ENCODE peak calls at places on chromosomes 11 and 22, in nine cellular contexts. One of them, this sample, is unnamed.
A peak's percentile ranks its signal among the peaks of the same experiment; 100 is the strongest.

GRCh38 chr22:24580276-24580675 is 12.6 kb downstream of the LRRC75B start:
- DNase-seq in left colon: no peak
- DNase-seq in glutamatergic neuron: no peak
- DNase-seq in CD4-positive, alpha-beta memory T cell: no peak
- DNase-seq in fibroblast of the conjunctiva: peak; percentile 45
- DNase-seq in neural progenitor cell: no peak
- DNase-seq in EH: peak; percentile 79
- DNase-seq in astrocyte of the spinal cord: peak; percentile 7
- DNase-seq in HFF-Myc: peak; percentile 41
- DNase-seq in this sample: no peak

GRCh38 chr22:32967285-32968101 is 90.7 kb downstream of the SYN3 start:
- DNase-seq in left colon: no peak
- DNase-seq in glutamatergic neuron: no peak
- DNase-seq in CD4-positive, alpha-beta memory T cell: no peak
- DNase-seq in fibroblast of the conjunctiva: no peak
- DNase-seq in neural progenitor cell: no peak
- DNase-seq in EH: no peak
- DNase-seq in astrocyte of the spinal cord: no peak
- DNase-seq in HFF-Myc: no peak
- DNase-seq in this sample: no peak

GRCh38 chr11:62850911-62851806 is 11.8 kb upstream of the WDR74 start:
- DNase-seq in left colon: no peak
- DNase-seq in glutamatergic neuron: no peak
- DNase-seq in CD4-positive, alpha-beta memory T cell: no peak
- DNase-seq in fibroblast of the conjunctiva: no peak
- DNase-seq in neural progenitor cell: peak; percentile 45
- DNase-seq in EH: no peak
- DNase-seq in astrocyte of the spinal cord: no peak
- DNase-seq in HFF-Myc: no peak
- DNase-seq in this sample: peak; percentile 66

GRCh38 chr11:110582728-110583432 is 129.4 kb downstream of the ARHGAP20 start:
- DNase-seq in left colon: no peak
- DNase-seq in glutamatergic neuron: no peak
- DNase-seq in CD4-positive, alpha-beta memory T cell: no peak
- DNase-seq in fibroblast of the conjunctiva: no peak
- DNase-seq in neural progenitor cell: no peak
- DNase-seq in EH: no peak
- DNase-seq in astrocyte of the spinal cord: no peak
- DNase-seq in HFF-Myc: no peak
- DNase-seq in this sample: no peak

GRCh38 chr11:71338806-71339177 is 86.4 kb upstream of the SHANK2 start:
- DNase-seq in left colon: no peak
- DNase-seq in glutamatergic neuron: no peak
- DNase-seq in CD4-positive, alpha-beta memory T cell: no peak
- DNase-seq in fibroblast of the conjunctiva: no peak
- DNase-seq in neural progenitor cell: no peak
- DNase-seq in EH: no peak
- DNase-seq in astrocyte of the spinal cord: no peak
- DNase-seq in HFF-Myc: no peak
- DNase-seq in this sample: no peak

GRCh38 chr22:31036671-31037550 is 44.2 kb upstream of the SMTN start:
- DNase-seq in left colon: peak; percentile 40
- DNase-seq in glutamatergic neuron: no peak
- DNase-seq in CD4-positive, alpha-beta memory T cell: no peak
- DNase-seq in fibroblast of the conjunctiva: peak; percentile 42
- DNase-seq in neural progenitor cell: no peak
- DNase-seq in EH: peak; percentile 96
- DNase-seq in astrocyte of the spinal cord: no peak
- DNase-seq in HFF-Myc: peak; percentile 41
- DNase-seq in this sample: no peak

GRCh38 chr11:34223021-34223813 is 117.8 kb downstream of the NAT10 start:
- DNase-seq in left colon: peak; percentile 83
- DNase-seq in glutamatergic neuron: no peak
- DNase-seq in CD4-positive, alpha-beta memory T cell: no peak
- DNase-seq in fibroblast of the conjunctiva: peak; percentile 30
- DNase-seq in neural progenitor cell: peak; percentile 30
- DNase-seq in EH: peak; percentile 90
- DNase-seq in astrocyte of the spinal cord: peak; percentile 72
- DNase-seq in HFF-Myc: no peak
- DNase-seq in this sample: no peak

GRCh38 chr22:45441158-45441557 is 27.7 kb downstream of the RIBC2 start:
- DNase-seq in left colon: no peak
- DNase-seq in glutamatergic neuron: peak; percentile 71
- DNase-seq in CD4-positive, alpha-beta memory T cell: no peak
- DNase-seq in fibroblast of the conjunctiva: peak; percentile 63
- DNase-seq in neural progenitor cell: peak; percentile 73
- DNase-seq in EH: peak; percentile 77
- DNase-seq in astrocyte of the spinal cord: peak; percentile 64
- DNase-seq in HFF-Myc: peak; percentile 71
- DNase-seq in this sample: peak; percentile 58

GRCh38 chr11:3120071-3120792 is 44.9 kb downstream of the OSBPL5 start:
- DNase-seq in left colon: peak; percentile 22
- DNase-seq in glutamatergic neuron: no peak
- DNase-seq in CD4-positive, alpha-beta memory T cell: no peak
- DNase-seq in fibroblast of the conjunctiva: no peak
- DNase-seq in neural progenitor cell: no peak
- DNase-seq in EH: no peak
- DNase-seq in astrocyte of the spinal cord: no peak
- DNase-seq in HFF-Myc: no peak
- DNase-seq in this sample: no peak

GRCh38 chr11:88363566-88364169 is 26.1 kb upstream of the CTSC start:
- DNase-seq in left colon: no peak
- DNase-seq in glutamatergic neuron: no peak
- DNase-seq in CD4-positive, alpha-beta memory T cell: no peak
- DNase-seq in fibroblast of the conjunctiva: no peak
- DNase-seq in neural progenitor cell: no peak
- DNase-seq in EH: peak; percentile 55
- DNase-seq in astrocyte of the spinal cord: peak; percentile 22
- DNase-seq in HFF-Myc: no peak
- DNase-seq in this sample: peak; percentile 24

GRCh38 chr11:20367313-20367948 is 3.9 kb downstream of the HTATIP2 start:
- DNase-seq in left colon: no peak
- DNase-seq in glutamatergic neuron: no peak
- DNase-seq in CD4-positive, alpha-beta memory T cell: peak; percentile 51
- DNase-seq in fibroblast of the conjunctiva: peak; percentile 65
- DNase-seq in neural progenitor cell: no peak
- DNase-seq in EH: peak; percentile 92
- DNase-seq in astrocyte of the spinal cord: peak; percentile 93
- DNase-seq in HFF-Myc: peak; percentile 66
- DNase-seq in this sample: no peak

GRCh38 chr22:35987487-35987886 is 41.1 kb downstream of the RBFOX2 start:
- DNase-seq in left colon: no peak
- DNase-seq in glutamatergic neuron: peak; percentile 63
- DNase-seq in CD4-positive, alpha-beta memory T cell: no peak
- DNase-seq in fibroblast of the conjunctiva: no peak
- DNase-seq in neural progenitor cell: no peak
- DNase-seq in EH: no peak
- DNase-seq in astrocyte of the spinal cord: no peak
- DNase-seq in HFF-Myc: no peak
- DNase-seq in this sample: no peak

GRCh38 chr22:49929553-49929979 is 11.1 kb downstream of the CRELD2 start:
- DNase-seq in left colon: peak; percentile 51
- DNase-seq in glutamatergic neuron: peak; percentile 85
- DNase-seq in CD4-positive, alpha-beta memory T cell: no peak
- DNase-seq in fibroblast of the conjunctiva: no peak
- DNase-seq in neural progenitor cell: peak; percentile 88
- DNase-seq in EH: peak; percentile 41
- DNase-seq in astrocyte of the spinal cord: no peak
- DNase-seq in HFF-Myc: no peak
- DNase-seq in this sample: peak; percentile 75

GRCh38 chr11:71386232-71386631 is 62.0 kb downstream of the DHCR7 start:
- DNase-seq in left colon: no peak
- DNase-seq in glutamatergic neuron: no peak
- DNase-seq in CD4-positive, alpha-beta memory T cell: no peak
- DNase-seq in fibroblast of the conjunctiva: no peak
- DNase-seq in neural progenitor cell: no peak
- DNase-seq in EH: no peak
- DNase-seq in astrocyte of the spinal cord: no peak
- DNase-seq in HFF-Myc: no peak
- DNase-seq in this sample: no peak

GRCh38 chr11:92662580-92662979 is 306.9 kb upstream of the MTNR1B start:
- DNase-seq in left colon: no peak
- DNase-seq in glutamatergic neuron: no peak
- DNase-seq in CD4-positive, alpha-beta memory T cell: no peak
- DNase-seq in fibroblast of the conjunctiva: no peak
- DNase-seq in neural progenitor cell: no peak
- DNase-seq in EH: peak; percentile 20
- DNase-seq in astrocyte of the spinal cord: no peak
- DNase-seq in HFF-Myc: no peak
- DNase-seq in this sample: no peak

GRCh38 chr11:120172054-120172881 is 34.4 kb upstream of the TRIM29 start:
- DNase-seq in left colon: peak; percentile 66
- DNase-seq in glutamatergic neuron: peak; percentile 77
- DNase-seq in CD4-positive, alpha-beta memory T cell: no peak
- DNase-seq in fibroblast of the conjunctiva: no peak
- DNase-seq in neural progenitor cell: peak; percentile 91
- DNase-seq in EH: peak; percentile 72
- DNase-seq in astrocyte of the spinal cord: peak; percentile 40
- DNase-seq in HFF-Myc: no peak
- DNase-seq in this sample: peak; percentile 55

GRCh38 chr11:27354359-27354965 is 8.6 kb downstream of the CCDC34 start:
- DNase-seq in left colon: no peak
- DNase-seq in glutamatergic neuron: no peak
- DNase-seq in CD4-positive, alpha-beta memory T cell: no peak
- DNase-seq in fibroblast of the conjunctiva: no peak
- DNase-seq in neural progenitor cell: no peak
- DNase-seq in EH: no peak
- DNase-seq in astrocyte of the spinal cord: no peak
- DNase-seq in HFF-Myc: no peak
- DNase-seq in this sample: no peak

GRCh38 chr11:123665321-123665720 is 10.9 kb upstream of the SCN3B start:
- DNase-seq in left colon: no peak
- DNase-seq in glutamatergic neuron: no peak
- DNase-seq in CD4-positive, alpha-beta memory T cell: no peak
- DNase-seq in fibroblast of the conjunctiva: no peak
- DNase-seq in neural progenitor cell: no peak
- DNase-seq in EH: no peak
- DNase-seq in astrocyte of the spinal cord: no peak
- DNase-seq in HFF-Myc: no peak
- DNase-seq in this sample: no peak

GRCh38 chr11:15108592-15109130 is 6.1 kb upstream of the INSC start:
- DNase-seq in left colon: no peak
- DNase-seq in glutamatergic neuron: no peak
- DNase-seq in CD4-positive, alpha-beta memory T cell: no peak
- DNase-seq in fibroblast of the conjunctiva: no peak
- DNase-seq in neural progenitor cell: no peak
- DNase-seq in EH: no peak
- DNase-seq in astrocyte of the spinal cord: no peak
- DNase-seq in HFF-Myc: no peak
- DNase-seq in this sample: no peak

GRCh38 chr11:79108851-79109250 is 332.0 kb downstream of the TENM4 start:
- DNase-seq in left colon: no peak
- DNase-seq in glutamatergic neuron: no peak
- DNase-seq in CD4-positive, alpha-beta memory T cell: no peak
- DNase-seq in fibroblast of the conjunctiva: no peak
- DNase-seq in neural progenitor cell: no peak
- DNase-seq in EH: peak; percentile 29
- DNase-seq in astrocyte of the spinal cord: peak; percentile 42
- DNase-seq in HFF-Myc: no peak
- DNase-seq in this sample: no peak

GRCh38 chr22:50302041-50302541 is 5.4 kb downstream of the PLXNB2 start:
- DNase-seq in left colon: peak; percentile 74
- DNase-seq in glutamatergic neuron: no peak
- DNase-seq in CD4-positive, alpha-beta memory T cell: no peak
- DNase-seq in fibroblast of the conjunctiva: no peak
- DNase-seq in neural progenitor cell: no peak
- DNase-seq in EH: peak; percentile 48
- DNase-seq in astrocyte of the spinal cord: no peak
- DNase-seq in HFF-Myc: no peak
- DNase-seq in this sample: no peak

GRCh38 chr11:34136420-34136819 is 31.0 kb downstream of the NAT10 start:
- DNase-seq in left colon: no peak
- DNase-seq in glutamatergic neuron: no peak
- DNase-seq in CD4-positive, alpha-beta memory T cell: no peak
- DNase-seq in fibroblast of the conjunctiva: no peak
- DNase-seq in neural progenitor cell: no peak
- DNase-seq in EH: no peak
- DNase-seq in astrocyte of the spinal cord: no peak
- DNase-seq in HFF-Myc: no peak
- DNase-seq in this sample: no peak

GRCh38 chr11:70712471-70712870 is 314.1 kb downstream of the CTTN start:
- DNase-seq in left colon: peak; percentile 49
- DNase-seq in glutamatergic neuron: no peak
- DNase-seq in CD4-positive, alpha-beta memory T cell: no peak
- DNase-seq in fibroblast of the conjunctiva: no peak
- DNase-seq in neural progenitor cell: peak; percentile 40
- DNase-seq in EH: no peak
- DNase-seq in astrocyte of the spinal cord: no peak
- DNase-seq in HFF-Myc: no peak
- DNase-seq in this sample: no peak

GRCh38 chr11:79431535-79431934 is 9.3 kb downstream of the TENM4 start:
- DNase-seq in left colon: no peak
- DNase-seq in glutamatergic neuron: no peak
- DNase-seq in CD4-positive, alpha-beta memory T cell: no peak
- DNase-seq in fibroblast of the conjunctiva: no peak
- DNase-seq in neural progenitor cell: no peak
- DNase-seq in EH: peak; percentile 20
- DNase-seq in astrocyte of the spinal cord: peak; percentile 59
- DNase-seq in HFF-Myc: no peak
- DNase-seq in this sample: no peak

GRCh38 chr11:2086239-2087040 is 52.7 kb downstream of the IGF2 start:
- DNase-seq in left colon: peak; percentile 5
- DNase-seq in glutamatergic neuron: no peak
- DNase-seq in CD4-positive, alpha-beta memory T cell: no peak
- DNase-seq in fibroblast of the conjunctiva: no peak
- DNase-seq in neural progenitor cell: no peak
- DNase-seq in EH: no peak
- DNase-seq in astrocyte of the spinal cord: no peak
- DNase-seq in HFF-Myc: no peak
- DNase-seq in this sample: no peak

GRCh38 chr22:29205598-29206371 is at the start of gene EMID1:
- DNase-seq in left colon: no peak
- DNase-seq in glutamatergic neuron: peak; percentile 69
- DNase-seq in CD4-positive, alpha-beta memory T cell: no peak
- DNase-seq in fibroblast of the conjunctiva: no peak
- DNase-seq in neural progenitor cell: peak; percentile 79
- DNase-seq in EH: peak; percentile 24
- DNase-seq in astrocyte of the spinal cord: no peak
- DNase-seq in HFF-Myc: no peak
- DNase-seq in this sample: peak; percentile 53

GRCh38 chr11:67300256-67300755 is 3.0 kb upstream of the SSH3 start:
- DNase-seq in left colon: peak; percentile 23
- DNase-seq in glutamatergic neuron: no peak
- DNase-seq in CD4-positive, alpha-beta memory T cell: no peak
- DNase-seq in fibroblast of the conjunctiva: no peak
- DNase-seq in neural progenitor cell: no peak
- DNase-seq in EH: no peak
- DNase-seq in astrocyte of the spinal cord: no peak
- DNase-seq in HFF-Myc: no peak
- DNase-seq in this sample: no peak

GRCh38 chr11:2807276-2807681 is 78.3 kb downstream of the CDKN1C start:
- DNase-seq in left colon: peak; percentile 73
- DNase-seq in glutamatergic neuron: peak; percentile 28
- DNase-seq in CD4-positive, alpha-beta memory T cell: no peak
- DNase-seq in fibroblast of the conjunctiva: no peak
- DNase-seq in neural progenitor cell: no peak
- DNase-seq in EH: no peak
- DNase-seq in astrocyte of the spinal cord: peak; percentile 15
- DNase-seq in HFF-Myc: no peak
- DNase-seq in this sample: no peak

GRCh38 chr11:6931146-6931713 is 5.0 kb downstream of the ZNF215 start:
- DNase-seq in left colon: no peak
- DNase-seq in glutamatergic neuron: no peak
- DNase-seq in CD4-positive, alpha-beta memory T cell: no peak
- DNase-seq in fibroblast of the conjunctiva: peak; percentile 31
- DNase-seq in neural progenitor cell: no peak
- DNase-seq in EH: no peak
- DNase-seq in astrocyte of the spinal cord: no peak
- DNase-seq in HFF-Myc: no peak
- DNase-seq in this sample: no peak

GRCh38 chr22:17726561-17727243 is 47.6 kb downstream of the BID start:
- DNase-seq in left colon: no peak
- DNase-seq in glutamatergic neuron: no peak
- DNase-seq in CD4-positive, alpha-beta memory T cell: no peak
- DNase-seq in fibroblast of the conjunctiva: no peak
- DNase-seq in neural progenitor cell: no peak
- DNase-seq in EH: peak; percentile 92
- DNase-seq in astrocyte of the spinal cord: peak; percentile 34
- DNase-seq in HFF-Myc: no peak
- DNase-seq in this sample: peak; percentile 18

GRCh38 chr22:43378011-43378704 is 33.7 kb upstream of the MPPED1 start:
- DNase-seq in left colon: no peak
- DNase-seq in glutamatergic neuron: no peak
- DNase-seq in CD4-positive, alpha-beta memory T cell: no peak
- DNase-seq in fibroblast of the conjunctiva: no peak
- DNase-seq in neural progenitor cell: no peak
- DNase-seq in EH: peak; percentile 42
- DNase-seq in astrocyte of the spinal cord: peak; percentile 26
- DNase-seq in HFF-Myc: no peak
- DNase-seq in this sample: peak; percentile 94

This sample was measured in GM12865.